ENCODE peak calls at places on chromosome 21, in eight cellular contexts. C, M, J, I, A, O, Y and F are unnamed samples.

GRCh38 chr21:29647353-29647781 is 292.4 kb downstream of the GRIK1 start:
- DNase-seq in O (no peak), A (no peak), J (no peak), C (no peak), M (peak), I (no peak), Y (no peak), F (no peak)

GRCh38 chr21:32307706-32308105 is 9.1 kb downstream of the MRAP start:
- DNase-seq in C (no peak), O (peak), Y (peak), I (no peak), J (no peak), M (peak), A (peak), F (no peak)

GRCh38 chr21:33011462-33011861 is 14.3 kb upstream of the OLIG2 start:
- DNase-seq in J (no peak), A (peak), Y (peak), C (no peak), O (peak), M (peak), I (no peak), F (no peak)

GRCh38 chr21:28752131-28752530 is 240.5 kb downstream of the LTN1 start:
- DNase-seq in C (no peak), O (no peak), Y (no peak), I (no peak), J (no peak), M (no peak), A (no peak), F (no peak)

GRCh38 chr21:31282095-31282709 is 61.9 kb downstream of the TIAM1 start:
- DNase-seq in I (peak), A (peak), M (peak), Y (peak), C (no peak), J (no peak), O (peak), F (no peak)

GRCh38 chr21:31656199-31657095 is 3.0 kb upstream of the SOD1 start:
- DNase-seq in C (no peak), J (no peak), Y (peak), I (no peak), M (peak), A (peak), O (no peak), F (no peak)

GRCh38 chr21:30207252-30207579 is 8.7 kb downstream of the CLDN8 start:
- DNase-seq in I (no peak), Y (no peak), J (no peak), C (no peak), A (no peak), M (peak), O (no peak), F (no peak)

GRCh38 chr21:44986471-44987291 is 46.9 kb downstream of the SLX9 start:
- DNase-seq in M (no peak), J (no peak), A (no peak), I (peak), O (no peak), Y (no peak), C (no peak), F (no peak)

GRCh38 chr21:45970674-45971486 is 10.7 kb upstream of the COL6A1 start:
- DNase-seq in J (peak), C (peak), O (no peak), Y (peak), M (no peak), I (peak), A (no peak), F (peak)

GRCh38 chr21:44354775-44355771 is 1.7 kb downstream of the TRPM2 start:
- DNase-seq in Y (no peak), A (no peak), O (no peak), I (no peak), M (no peak), C (no peak), J (no peak), F (no peak)

GRCh38 chr21:31698461-31698860 is 33.5 kb downstream of the SCAF4 start:
- DNase-seq in I (no peak), C (no peak), M (no peak), Y (no peak), O (no peak), J (no peak), A (no peak), F (no peak)

DNA sequence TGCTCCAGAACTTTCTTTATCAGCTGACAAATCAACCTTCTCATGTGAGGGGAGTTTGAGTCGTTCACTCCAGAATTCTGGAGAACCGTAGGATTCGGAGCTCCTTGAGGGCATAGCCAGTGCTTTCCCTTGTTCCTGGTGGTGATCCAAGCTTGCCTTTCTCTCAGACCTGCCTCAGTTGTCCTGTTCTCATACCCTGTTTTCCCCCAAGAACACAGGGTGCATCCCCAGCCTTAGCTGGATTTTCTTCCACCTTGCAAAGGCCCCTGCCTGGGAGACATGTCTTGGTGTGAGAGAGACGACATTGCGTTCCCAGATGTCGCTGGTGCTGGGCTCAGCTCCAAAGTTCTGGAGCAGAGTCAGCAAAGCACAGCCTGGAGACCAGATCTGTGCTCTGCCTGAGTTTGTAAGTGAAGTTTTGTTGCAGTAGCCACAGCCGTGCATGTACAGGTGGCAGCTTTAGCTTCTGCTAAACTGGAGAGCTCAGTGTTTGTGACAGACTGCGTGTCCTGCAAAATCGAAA is 40.0 kb downstream of the ABCG1 start:
- DNase-seq in Y (no peak), M (no peak), J (no peak), I (no peak), C (no peak), A (no peak), O (no peak), F (no peak)
- TF ChIP-seq CTCF in Y (no peak), M (no peak), J (no peak), I (no peak), C (no peak), A (no peak), O (no peak), F (no peak)

DNA sequence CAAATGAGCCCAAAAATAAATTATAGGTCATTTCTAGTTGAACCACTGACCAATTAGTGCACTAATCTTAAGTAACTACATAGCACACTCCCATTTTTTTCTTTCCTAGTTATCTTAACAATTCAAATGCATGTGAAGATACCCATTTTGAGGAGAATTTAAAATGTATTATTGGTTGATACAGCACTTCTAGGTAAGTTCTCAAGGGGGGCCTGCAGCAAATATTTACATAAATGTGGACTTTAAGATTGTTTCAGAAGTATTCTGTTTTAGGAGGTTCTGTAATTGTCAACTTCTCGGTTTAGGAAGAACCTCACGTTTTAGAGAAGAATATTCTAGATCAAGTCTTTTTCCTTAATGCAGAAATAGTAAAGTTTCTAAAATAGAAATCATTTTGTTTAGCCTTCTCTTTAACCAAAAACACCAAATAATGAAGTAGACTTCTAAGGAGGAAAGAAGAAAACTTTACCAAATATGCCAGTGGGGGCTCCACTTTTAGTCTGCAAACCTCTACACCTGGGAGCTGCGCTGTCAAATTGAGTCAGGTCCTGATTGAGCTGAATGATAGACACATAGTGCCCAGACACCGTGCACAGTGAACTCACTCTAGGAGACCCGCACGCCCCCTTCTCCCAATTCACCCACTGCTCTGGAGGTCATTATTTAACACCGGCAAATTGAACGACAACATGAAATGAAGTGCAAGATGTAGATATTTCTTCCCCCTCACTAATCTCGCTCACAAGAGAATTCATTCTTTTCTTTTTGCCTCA is 144.4 kb downstream of the RUNX1 start:
- DNase-seq in I (no peak), J (no peak), Y (no peak), M (no peak), O (no peak), C (no peak), A (no peak), F (no peak)
- TF ChIP-seq CTCF in I (no peak), J (no peak), Y (no peak), M (no peak), O (no peak), C (no peak), A (no peak), F (no peak)

GRCh38 chr21:41746744-41747006 is 20.2 kb downstream of the RIPK4 start:
- DNase-seq in A (no peak), O (no peak), Y (no peak), M (no peak), J (no peak), I (no peak), C (no peak), F (no peak)

GRCh38 chr21:41745026-41745820 is 21.6 kb downstream of the RIPK4 start:
- DNase-seq in J (no peak), I (no peak), A (no peak), M (no peak), O (no peak), Y (no peak), C (no peak), F (no peak)

GRCh38 chr21:41747943-41748738 is 18.7 kb downstream of the RIPK4 start:
- DNase-seq in O (no peak), C (no peak), Y (no peak), M (no peak), I (no peak), A (no peak), J (no peak), F (no peak)

GRCh38 chr21:41744028-41744940 is 22.6 kb downstream of the RIPK4 start:
- DNase-seq in J (no peak), I (no peak), O (no peak), C (no peak), M (no peak), Y (no peak), A (no peak), F (no peak)

GRCh38 chr21:41745971-41746743 is 20.7 kb downstream of the RIPK4 start:
- DNase-seq in I (no peak), M (no peak), O (no peak), A (no peak), J (no peak), Y (no peak), C (no peak), F (no peak)
- TF ChIP-seq CTCF in I (no peak), M (no peak), O (no peak), A (no peak), J (no peak), Y (no peak), C (no peak), F (no peak)

GRCh38 chr21:42466700-42467612 is 29.1 kb downstream of the RSPH1 start:
- DNase-seq in I (no peak), O (no peak), M (no peak), A (peak), Y (peak), J (no peak), C (peak), F (peak)
- TF ChIP-seq CTCF in I (peak), O (no peak), M (no peak), A (peak), Y (peak), J (no peak), C (peak), F (peak)

DNA sequence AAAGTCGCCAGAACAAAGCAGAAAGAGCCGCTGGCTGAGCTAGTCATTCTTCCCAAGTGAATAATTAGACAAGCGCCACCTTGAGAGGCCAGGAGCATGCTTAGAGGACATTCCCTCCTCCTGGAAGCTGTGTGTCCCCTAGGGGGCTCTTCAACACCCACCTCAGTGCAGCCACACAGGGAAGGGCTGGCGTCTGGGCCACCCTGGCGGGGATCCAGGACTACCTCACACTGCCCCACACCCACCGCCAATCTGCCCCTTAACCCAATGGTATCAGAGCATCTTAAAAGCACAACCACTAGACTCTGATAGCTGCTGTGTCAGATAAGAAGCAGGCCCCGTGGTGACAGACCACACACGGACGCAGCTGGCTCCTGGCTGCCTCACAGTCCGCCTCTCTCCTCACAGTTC is 24.9 kb downstream of the SETD4 start:
- DNase-seq in O (no peak), Y (no peak), I (no peak), J (no peak), M (no peak), C (no peak), A (no peak), F (no peak)
- TF ChIP-seq CTCF in O (no peak), Y (no peak), I (no peak), J (no peak), M (no peak), C (no peak), A (no peak), F (no peak)

GRCh38 chr21:36155603-36156338 is 853 bp upstream of the DOP1B start:
- DNase-seq in J (no peak), M (no peak), O (no peak), C (no peak), Y (no peak), I (no peak), A (no peak), F (no peak)

GRCh38 chr21:36156815-36157670 is at the start of gene DOP1B:
- DNase-seq in J (no peak), I (peak), O (no peak), Y (no peak), A (no peak), C (peak), M (no peak), F (peak)

GRCh38 chr21:36160850-36161178 is 4.2 kb downstream of the DOP1B start:
- DNase-seq in I (no peak), O (no peak), Y (no peak), C (no peak), A (no peak), M (no peak), J (no peak), F (no peak)

GRCh38 chr21:36159356-36159921 is 2.8 kb downstream of the DOP1B start:
- DNase-seq in Y (no peak), C (no peak), O (no peak), M (no peak), J (no peak), A (no peak), I (no peak), F (no peak)

DNA sequence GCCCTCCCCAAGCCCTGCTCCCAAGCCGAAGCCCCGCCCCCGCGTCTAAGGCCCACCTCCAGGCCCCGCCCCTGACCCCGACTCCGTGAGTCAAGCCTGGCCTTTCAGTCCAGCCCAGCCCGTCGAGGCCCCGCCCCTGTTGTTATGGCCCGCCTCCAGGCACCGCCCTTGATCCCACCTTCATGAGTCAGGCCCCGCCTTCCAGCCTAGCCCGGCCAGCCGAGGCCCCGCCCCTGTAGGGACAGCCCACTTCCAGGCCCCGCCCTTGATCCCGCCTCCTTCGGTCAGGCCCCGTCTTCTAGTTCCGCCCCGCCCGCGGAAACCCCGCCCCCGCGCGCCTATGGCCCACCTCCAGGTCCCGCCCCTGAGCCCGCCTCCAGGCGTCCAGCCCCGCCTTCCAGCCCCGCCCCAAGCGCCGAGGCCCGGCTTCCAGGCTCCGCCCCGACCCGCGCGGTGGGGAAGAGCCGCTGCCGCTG is 247 bp upstream of the DOP1B start:
- DNase-seq in Y (peak), J (peak), A (peak), O (peak), M (peak), C (peak), I (peak), F (peak)
- TF ChIP-seq CTCF in Y (no peak), J (no peak), A (no peak), O (no peak), M (no peak), C (no peak), I (no peak), F (no peak)